ENCODE peak calls at places on chromosomes 1 and 21, in four cellular contexts. P, L, W and V are unnamed samples.

GRCh38 chr1:170470121-170470520 is 61.8 kb upstream of the GORAB start:
- DNase-seq in P (no peak), L (no peak), W (no peak), V (no peak)

GRCh38 chr1:178470411-178470960 is 26.3 kb downstream of the CLEC20A start:
- DNase-seq in P (no peak), L (no peak), W (no peak), V (no peak)

GRCh38 chr1:242242983-242243382 is 244.1 kb upstream of the MAP1LC3C start:
- DNase-seq in P (no peak), L (no peak), W (no peak), V (no peak)

GRCh38 chr1:178330848-178331497 is 165.8 kb downstream of the CLEC20A start:
- DNase-seq in P (no peak), L (no peak), W (no peak), V (no peak)

GRCh38 chr1:50978852-50979781 is 9.1 kb downstream of the CDKN2C start:
- DNase-seq in P (peak; percentile 28), L (peak; percentile 73), W (no peak), V (no peak)

GRCh38 chr1:244778356-244778755 is 57.1 kb upstream of the COX20 start:
- DNase-seq in P (no peak), L (no peak), W (peak; percentile 19), V (no peak)

GRCh38 chr1:31373897-31374486 is 1.1 kb upstream of the FABP3 start:
- DNase-seq in P (no peak), L (no peak), W (no peak), V (no peak)

GRCh38 chr21:38869946-38870345 is 64.2 kb downstream of the ETS2 start:
- DNase-seq in P (no peak), L (peak; percentile 39), W (no peak), V (no peak)

GRCh38 chr1:173917149-173917548 is at the start of gene SERPINC1:
- DNase-seq in P (no peak), L (peak; percentile 72), W (no peak), V (no peak)

GRCh38 chr1:206679738-206680211 is 4.9 kb upstream of the MAPKAPK2 start:
- DNase-seq in P (no peak), L (no peak), W (no peak), V (no peak)

GRCh38 chr1:3275471-3276340 is 178.8 kb upstream of the ARHGEF16 start:
- DNase-seq in P (no peak), L (no peak), W (no peak), V (no peak)

GRCh38 chr1:34131396-34132160 is 33.5 kb downstream of the CSMD2 start:
- DNase-seq in P (no peak), L (no peak), W (no peak), V (no peak)

GRCh38 chr1:27111771-27112573 is 43.0 kb downstream of the SLC9A1 start:
- DNase-seq in P (peak; percentile 56), L (peak; percentile 73), W (peak; percentile 73), V (peak; percentile 97)

GRCh38 chr1:15139654-15140350 is 13.7 kb upstream of the TMEM51 start:
- DNase-seq in P (no peak), L (peak; percentile 96), W (peak; percentile 56), V (no peak)

GRCh38 chr1:214545293-214545692 is 6.1 kb downstream of the PTPN14 start:
- DNase-seq in P (no peak), L (no peak), W (no peak), V (no peak)

GRCh38 chr1:158112994-158113758 is 67.5 kb upstream of the CD1D start:
- DNase-seq in P (no peak), L (no peak), W (no peak), V (no peak)

GRCh38 chr1:193537266-193538003 is 351.0 kb upstream of the B3GALT2 start:
- DNase-seq in P (no peak), L (no peak), W (no peak), V (no peak)

GRCh38 chr1:241990040-241990439 is 8.9 kb downstream of the MAP1LC3C start:
- DNase-seq in P (peak; percentile 54), L (no peak), W (peak; percentile 76), V (no peak)

GRCh38 chr1:186760426-186760825 is 68.3 kb upstream of the PLA2G4A start:
- DNase-seq in P (no peak), L (no peak), W (no peak), V (no peak)

GRCh38 chr1:186757851-186758250 is 70.9 kb upstream of the PLA2G4A start:
- DNase-seq in P (no peak), L (no peak), W (no peak), V (no peak)

GRCh38 chr1:186763107-186763506 is 65.6 kb upstream of the PLA2G4A start:
- DNase-seq in P (no peak), L (no peak), W (no peak), V (no peak)

GRCh38 chr1:186762653-186763052 is 66.1 kb upstream of the PLA2G4A start:
- DNase-seq in P (no peak), L (no peak), W (no peak), V (no peak)

GRCh38 chr1:186761358-186761757 is 67.4 kb upstream of the PLA2G4A start:
- DNase-seq in P (no peak), L (no peak), W (no peak), V (no peak)
- H3K27ac ChIP-seq in P (no peak overlapping the region), L (no peak overlapping the region), W (no peak overlapping the region), V (no peak overlapping the region)

GRCh38 chr1:4713669-4714068 is 59.3 kb downstream of the AJAP1 start:
- DNase-seq in P (no peak), L (no peak), W (no peak), V (no peak)
- TF ChIP-seq SIN3A in P (no peak), L (no peak), W (no peak), V (no peak)

GRCh38 chr1:2098839-2099785 is 48.9 kb downstream of the PRKCZ start:
- DNase-seq in P (peak; percentile 30), L (no peak), W (no peak), V (no peak)
- TF ChIP-seq TCF7L2 in P (no peak), L (no peak), W (no peak), V (no peak)

GRCh38 chr1:67019600-67020136 is 34.3 kb downstream of the SLC35D1 start:
- DNase-seq in P (no peak), L (no peak), W (no peak), V (no peak)

GRCh38 chr1:67018574-67018973 is 35.4 kb downstream of the SLC35D1 start:
- DNase-seq in P (no peak), L (no peak), W (no peak), V (no peak)

GRCh38 chr1:67019121-67019520 is 34.8 kb downstream of the SLC35D1 start:
- DNase-seq in P (no peak), L (no peak), W (no peak), V (no peak)

GRCh38 chr1:67020304-67020703 is 33.6 kb downstream of the SLC35D1 start:
- DNase-seq in P (no peak), L (no peak), W (no peak), V (no peak)

DNA sequence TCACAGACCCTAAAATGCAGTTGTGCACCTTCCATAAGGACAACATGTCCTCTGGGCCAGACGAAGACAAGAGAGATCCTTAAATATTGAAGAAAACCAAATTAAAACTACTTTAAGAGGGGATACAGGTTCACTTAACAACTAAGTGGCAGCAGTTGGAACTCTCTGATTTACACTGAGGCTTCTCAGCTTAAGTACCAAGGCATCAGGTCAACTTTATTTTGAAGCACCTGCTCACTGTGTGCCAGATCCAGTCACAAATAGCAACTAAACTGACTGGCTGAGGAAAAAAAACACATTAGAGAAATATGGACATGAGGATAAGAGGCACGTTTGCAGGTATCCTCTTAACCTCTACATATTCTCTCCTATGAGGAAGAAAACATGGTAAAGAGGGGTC is 33.2 kb downstream of the SLC35D1 start:
- DNase-seq in P (no peak), L (no peak), W (no peak), V (no peak)
- H3K27ac ChIP-seq in P (no peak overlapping the region), L (no peak overlapping the region), W (no peak overlapping the region), V (no peak overlapping the region)

DNA sequence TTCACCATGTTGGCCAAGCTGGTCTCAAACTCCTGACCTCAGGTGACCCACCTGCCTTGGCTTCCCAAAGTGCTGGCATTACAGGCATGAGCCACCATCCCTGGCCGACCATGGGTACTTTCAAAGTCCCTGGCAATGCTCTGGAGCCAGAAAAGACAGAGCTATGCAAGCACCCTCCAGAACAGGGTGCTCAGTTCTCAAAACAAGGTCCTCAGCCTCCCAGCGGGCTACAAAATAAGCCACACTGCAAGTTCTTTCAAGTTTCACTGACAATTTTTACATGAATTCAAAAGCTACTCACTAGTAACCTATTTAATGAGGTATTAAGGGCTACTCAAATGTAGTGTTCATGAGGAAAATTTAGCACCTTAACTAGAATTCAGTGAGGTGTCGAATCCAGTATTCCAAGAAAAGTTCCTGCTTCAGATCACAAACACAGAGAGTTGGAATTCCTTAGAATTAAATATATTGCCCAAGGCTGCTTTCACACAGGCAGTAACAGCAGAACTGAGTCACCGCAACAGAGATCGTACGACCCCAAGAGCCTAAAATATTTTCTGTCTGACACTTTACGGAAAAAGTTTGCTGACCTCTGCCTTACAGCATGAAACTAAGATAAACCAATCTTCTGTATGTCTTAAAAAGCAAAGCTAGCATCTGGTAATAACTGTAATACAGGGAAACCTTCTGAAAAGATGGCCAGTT is 60.7 kb downstream of the HSF2BP start:
- DNase-seq in P (no peak), L (no peak), W (no peak), V (no peak)
- TF ChIP-seq SIN3A in P (no peak), L (no peak), W (no peak), V (no peak)